ENCODE peak calls at places on chromosomes 2 and 18, in nine cellular contexts. V is foreskin keratinocyte, J is Ammon's horn, M is left cardiac atrium, N is RPMI7951, G is brain microvascular endothelial cell, A is AG20443, D is GM12878, Q is DMS 273 treated with DMSO at 0.1 percent for 48 hours. C is an unnamed sample.

GRCh38 chr18:78625446-78625845 is 354.2 kb upstream of the SALL3 start:
- DNase-seq in Q (no peak), D (no peak), M (no peak), G (no peak), N (no peak), J (no peak), A (no peak), V (no peak), C (no peak)

GRCh38 chr2:104518256-104518655 is 335.7 kb upstream of the POU3F3 start:
- DNase-seq in M (no peak), A (no peak), G (no peak), J (no peak), N (no peak), Q (no peak), V (no peak), D (no peak), C (no peak)

GRCh38 chr2:223797811-223798721 is 39.3 kb downstream of the AP1S3 start:
- DNase-seq in Q (no peak), A (peak; percentile 49), M (no peak), G (peak; percentile 45), J (peak; percentile 77), D (peak; percentile 56), N (peak; percentile 45), V (peak; percentile 54), C (no peak)

GRCh38 chr18:78660311-78660710 is 319.3 kb upstream of the SALL3 start:
- DNase-seq in D (no peak), M (no peak), V (no peak), Q (no peak), G (no peak), N (no peak), A (no peak), J (no peak), C (no peak)

GRCh38 chr2:75637568-75637967 is 9.0 kb upstream of the MRPL19 start:
- DNase-seq in M (no peak), G (no peak), N (peak; percentile 6), V (no peak), Q (no peak), A (no peak), J (no peak), D (no peak), C (no peak)

GRCh38 chr2:545711-546650 is 131.2 kb downstream of the TMEM18 start:
- DNase-seq in G (no peak), J (no peak), N (no peak), M (no peak), D (no peak), A (no peak), Q (no peak), V (no peak), C (no peak)

GRCh38 chr2:138689705-138690104 is 90.5 kb downstream of the NXPH2 start:
- DNase-seq in V (peak; percentile 69), N (no peak), M (no peak), D (no peak), A (no peak), G (no peak), J (peak; percentile 58), Q (no peak), C (peak; percentile 62)

GRCh38 chr18:63346031-63346430 is 21.0 kb downstream of the KDSR start:
- DNase-seq in D (no peak), G (no peak), N (no peak), M (peak; percentile 63), A (peak; percentile 46), V (peak; percentile 94), J (peak; percentile 18), Q (no peak), C (no peak)

GRCh38 chr2:207264310-207264709 is 98.6 kb upstream of the KLF7 start:
- DNase-seq in A (no peak), J (no peak), N (no peak), D (no peak), V (no peak), G (no peak), Q (no peak), M (no peak), C (no peak)

GRCh38 chr2:217875556-217876252 is 127.1 kb downstream of the TNS1 start:
- DNase-seq in M (no peak), N (no peak), J (no peak), Q (no peak), V (no peak), A (no peak), D (no peak), G (no peak), C (no peak)

GRCh38 chr18:61764381-61764780 is 128.4 kb downstream of the RNF152 start:
- DNase-seq in J (no peak), N (no peak), D (peak; percentile 24), V (no peak), M (no peak), A (no peak), G (no peak), Q (no peak), C (no peak)

GRCh38 chr2:144083211-144083610 is 436.7 kb downstream of the ZEB2 start:
- DNase-seq in D (no peak), Q (no peak), M (no peak), G (peak; percentile 65), A (peak; percentile 86), V (peak; percentile 87), J (no peak), N (peak; percentile 85), C (no peak)

GRCh38 chr2:173511357-173511756 is 156.7 kb downstream of the CDCA7 start:
- DNase-seq in Q (no peak), V (no peak), D (no peak), G (no peak), M (no peak), A (no peak), N (no peak), J (no peak), C (no peak)

GRCh38 chr2:117775820-117776219 is 38.7 kb upstream of the DDX18 start:
- DNase-seq in V (peak; percentile 17), G (no peak), D (no peak), A (no peak), Q (no peak), N (no peak), J (no peak), M (no peak), C (no peak)

GRCh38 chr2:147331790-147332419 is 512.9 kb upstream of the ACVR2A start:
- DNase-seq in D (no peak), N (peak; percentile 10), A (peak; percentile 21), Q (no peak), V (peak; percentile 47), M (no peak), G (peak; percentile 25), J (peak; percentile 14), C (no peak)

GRCh38 chr2:96325884-96326255 is 753 bp downstream of the ITPRIPL1 start:
- DNase-seq in M (no peak), Q (no peak), D (no peak), A (no peak), J (no peak), V (no peak), N (no peak), G (no peak), C (peak; percentile 6)

GRCh38 chr2:43293744-43294695 is 67.6 kb upstream of the ZFP36L2 start:
- DNase-seq in D (peak; percentile 90), M (no peak), Q (no peak), J (peak; percentile 52), V (peak; percentile 94), G (peak; percentile 98), N (peak; percentile 98), A (peak; percentile 90), C (peak; percentile 71)

GRCh38 chr18:8515142-8515865 is 93.9 kb upstream of the RAB12 start:
- DNase-seq in Q (no peak), N (no peak), V (no peak), J (no peak), G (no peak), D (no peak), A (no peak), M (no peak), C (no peak)

GRCh38 chr2:224645722-224646121 is 60.6 kb upstream of the CUL3 start:
- DNase-seq in N (no peak), V (no peak), G (no peak), J (no peak), D (no peak), A (no peak), M (no peak), Q (no peak), C (no peak)

GRCh38 chr18:62030091-62030985 is 137.5 kb upstream of the RNF152 start:
- DNase-seq in M (no peak), D (no peak), N (peak; percentile 95), A (peak; percentile 14), Q (no peak), G (no peak), J (no peak), V (no peak), C (peak; percentile 60)

GRCh38 chr2:269356-270030 is 4.7 kb downstream of the ACP1 start:
- DNase-seq in N (no peak), A (no peak), V (no peak), G (no peak), J (no peak), Q (no peak), M (no peak), D (no peak), C (no peak)

GRCh38 chr2:28401411-28401810 is 8.8 kb downstream of the FOSL2 start:
- DNase-seq in G (no peak), M (no peak), Q (no peak), D (no peak), J (no peak), N (no peak), A (peak; percentile 41), V (no peak), C (no peak)

GRCh38 chr18:10023853-10024638 is 110.2 kb downstream of the VAPA start:
- DNase-seq in D (no peak), Q (no peak), J (no peak), M (no peak), A (no peak), V (no peak), G (no peak), N (no peak), C (no peak)

GRCh38 chr2:47344890-47345583 is 57.9 kb upstream of the MSH2 start:
- DNase-seq in D (no peak), N (peak; percentile 92), A (peak; percentile 66), M (peak; percentile 56), V (peak; percentile 32), G (peak; percentile 65), Q (peak; percentile 54), J (peak; percentile 96), C (no peak)

GRCh38 chr2:165864353-165864752 is 70.3 kb upstream of the GALNT3 start:
- DNase-seq in M (no peak), A (no peak), N (no peak), V (no peak), J (peak; percentile 46), G (no peak), Q (no peak), D (no peak), C (no peak)

GRCh38 chr2:205746408-205746785 is 64.1 kb downstream of the NRP2 start:
- DNase-seq in A (no peak), J (peak; percentile 61), Q (no peak), N (no peak), G (no peak), M (no peak), D (no peak), V (peak; percentile 83), C (no peak)

GRCh38 chr18:54608008-54608642 is 17.1 kb downstream of the DYNAP start:
- DNase-seq in D (no peak), Q (no peak), M (no peak), J (no peak), G (no peak), N (peak; percentile 48), A (no peak), V (peak; percentile 37), C (no peak)

GRCh38 chr2:138956116-138956515 is 175.9 kb upstream of the NXPH2 start:
- DNase-seq in M (no peak), J (no peak), V (peak; percentile 39), Q (no peak), A (no peak), D (no peak), N (no peak), G (no peak), C (no peak)

GRCh38 chr2:65031341-65032015 is 24.7 kb upstream of the CEP68 start:
- DNase-seq in V (no peak), M (no peak), D (no peak), N (no peak), Q (no peak), A (no peak), J (peak; percentile 73), G (no peak), C (peak; percentile 55)

GRCh38 chr2:30272761-30273573 is 41.6 kb downstream of the LBH start:
- DNase-seq in J (no peak), Q (no peak), V (peak; percentile 79), M (no peak), A (peak; percentile 76), D (no peak), N (peak; percentile 41), G (peak; percentile 27), C (no peak)

GRCh38 chr18:32252461-32252860 is 62.6 kb downstream of the MEP1B start:
- DNase-seq in J (no peak), D (no peak), V (no peak), M (no peak), G (no peak), A (no peak), Q (no peak), N (peak; percentile 13), C (no peak)

C was measured in GF-D8.